ENCODE peak calls at places on chromosomes 13 and 19, in seven cellular contexts. R is glutamatergic neuron, C is adrenal gland, U is upper lobe of left lung, J is body of pancreas, S is ascending aorta, L is tibial artery. N is an unnamed sample.

GRCh38 chr13:111906816-111907215 is 160.1 kb upstream of the SOX1 start:
- DNase-seq in R (no peak), S (peak), L (peak), C (no peak), U (peak), J (peak), N (peak)

GRCh38 chr13:36154567-36155231 is 23.5 kb upstream of the DCLK1 start:
- DNase-seq in U (no peak), J (no peak), R (peak), C (no peak), L (no peak), S (no peak), N (no peak)

GRCh38 chr19:50658438-50659317 is 9.4 kb downstream of the C19orf81 start:
- DNase-seq in R (peak), S (no peak), J (peak), L (no peak), U (peak), C (peak), N (peak)

GRCh38 chr13:99811067-99811715 is 160.4 kb downstream of the ZIC5 start:
- DNase-seq in R (no peak), J (peak), S (no peak), L (no peak), C (no peak), U (no peak), N (no peak)

GRCh38 chr13:32267836-32268439 is 47.2 kb downstream of the ZAR1L start:
- DNase-seq in S (no peak), R (no peak), L (no peak), U (no peak), C (no peak), J (peak), N (no peak)

GRCh38 chr19:16969127-16969526 is 57.5 kb downstream of the CPAMD8 start:
- DNase-seq in R (no peak), S (no peak), U (peak), L (no peak), J (no peak), C (no peak), N (no peak)

GRCh38 chr13:65473199-65473598 is 1756.9 kb downstream of the PCDH9 start:
- DNase-seq in R (no peak), U (no peak), S (no peak), L (no peak), C (no peak), J (no peak), N (no peak)

GRCh38 chr13:113052206-113052605 is 53.4 kb upstream of the F7 start:
- DNase-seq in C (no peak), J (no peak), L (no peak), U (no peak), S (no peak), R (peak), N (no peak)

GRCh38 chr19:46426035-46426505 is 2.7 kb downstream of the PNMA8C start:
- DNase-seq in C (peak), L (no peak), U (peak), R (no peak), S (no peak), J (peak), N (no peak)

GRCh38 chr13:53343345-53343744 is 314.7 kb downstream of the OLFM4 start:
- DNase-seq in C (no peak), J (no peak), S (no peak), U (no peak), L (no peak), R (no peak), N (no peak)

GRCh38 chr13:27857271-27857670 is 62.5 kb upstream of the PDX1 start:
- DNase-seq in J (no peak), S (no peak), R (peak), C (no peak), L (no peak), U (no peak), N (no peak)

GRCh38 chr19:2048959-2049740 is 1.9 kb downstream of the MKNK2 start:
- DNase-seq in U (no peak), S (no peak), J (peak), L (peak), R (no peak), C (peak), N (no peak)

GRCh38 chr19:1752009-1752756 is 1.1 kb upstream of the ONECUT3 start:
- DNase-seq in J (no peak), S (no peak), C (no peak), R (no peak), U (no peak), L (no peak), N (no peak)

GRCh38 chr13:80437212-80437611 is 96.3 kb upstream of the SPRY2 start:
- DNase-seq in R (no peak), C (no peak), L (no peak), U (no peak), S (no peak), J (no peak), N (no peak)

GRCh38 chr13:28718186-28718537 is 608 bp downstream of the SLC46A3 start:
- DNase-seq in S (no peak), L (no peak), C (no peak), J (no peak), R (no peak), U (no peak), N (no peak)

GRCh38 chr19:12694641-12695040 is 1.8 kb downstream of the FBXW9 start:
- DNase-seq in U (no peak), R (no peak), S (no peak), C (no peak), L (no peak), J (no peak), N (no peak)

GRCh38 chr19:17883627-17884413 is 12.1 kb downstream of the SLC5A5 start:
- DNase-seq in S (no peak), J (no peak), L (no peak), R (no peak), U (no peak), C (no peak), N (no peak)

GRCh38 chr13:38735655-38736440 is 49.0 kb downstream of the FREM2 start:
- DNase-seq in S (no peak), R (no peak), U (no peak), C (no peak), L (no peak), J (no peak), N (no peak)

GRCh38 chr13:48278806-48279205 is 24.7 kb upstream of the RB1 start:
- DNase-seq in L (no peak), C (no peak), R (no peak), S (no peak), J (no peak), U (no peak), N (no peak)

GRCh38 chr19:53989600-53990533 is 1.6 kb upstream of the CACNG6 start:
- DNase-seq in R (no peak), S (no peak), L (no peak), C (no peak), U (no peak), J (no peak), N (no peak)

GRCh38 chr13:114077938-114078335 is 54.5 kb downstream of the RASA3 start:
- DNase-seq in U (no peak), J (peak), R (peak), C (no peak), L (peak), S (peak), N (no peak)

GRCh38 chr13:30464496-30465351 is 1.0 kb downstream of the HMGB1 start:
- DNase-seq in C (peak), R (peak), U (peak), L (peak), J (peak), S (peak), N (peak)

GRCh38 chr13:99983401-99984133 is 2.0 kb downstream of the ZIC2 start:
- DNase-seq in L (no peak), J (no peak), S (no peak), U (no peak), R (peak), C (no peak), N (no peak)

GRCh38 chr13:46668302-46668720 is 115.3 kb downstream of the LRCH1 start:
- DNase-seq in U (peak), R (no peak), S (no peak), J (no peak), L (no peak), C (peak), N (no peak)

GRCh38 chr13:87536899-87537298 is 134.3 kb upstream of the SLITRK5 start:
- DNase-seq in C (no peak), U (no peak), J (no peak), R (no peak), L (no peak), S (no peak), N (no peak)

GRCh38 chr13:105471683-105472082 is 1063.8 kb downstream of the EFNB2 start:
- DNase-seq in S (no peak), U (no peak), R (no peak), L (no peak), C (no peak), J (no peak), N (no peak)

GRCh38 chr19:17868669-17869068 is 3.1 kb upstream of the SLC5A5 start:
- DNase-seq in S (no peak), C (no peak), U (no peak), L (no peak), J (no peak), R (no peak), N (no peak)

DNA sequence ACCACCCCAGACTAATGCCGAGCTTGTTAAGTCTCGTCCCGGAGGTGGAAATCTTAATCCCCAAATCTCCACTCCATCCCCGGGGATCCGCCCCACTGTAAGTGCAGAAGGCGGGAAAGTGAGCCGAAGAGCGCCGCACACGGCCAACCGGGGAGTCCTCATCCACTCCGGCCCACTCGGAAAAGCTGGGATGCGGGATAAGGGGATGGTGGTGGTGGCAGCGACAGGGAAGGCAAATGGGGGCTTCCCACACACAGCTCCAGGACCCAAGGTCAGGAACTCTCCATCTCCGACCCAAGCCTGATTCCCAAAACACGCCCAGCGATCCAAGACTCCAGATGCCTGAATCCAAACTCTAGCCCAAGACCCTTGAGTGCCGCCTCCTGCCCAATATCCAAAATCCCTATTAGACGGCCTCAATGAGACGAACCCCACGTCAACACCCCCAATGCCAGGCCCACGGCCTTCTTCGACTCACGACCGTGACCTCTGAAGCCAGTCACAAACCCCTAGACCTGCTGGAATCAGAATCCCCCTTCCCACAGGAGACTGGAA is 481 bp downstream of the FBL start:
- DNase-seq in R (peak), U (no peak), C (peak), J (no peak), L (no peak), S (no peak), N (no peak)
- TF ChIP-seq CTCF in R (no peak), U (no peak), C (no peak), J (no peak), L (no peak), S (no peak), N (peak)

GRCh38 chr19:28217064-28217463 is 995.9 kb downstream of the UQCRFS1 start:
- DNase-seq in U (no peak), J (no peak), L (no peak), S (no peak), R (no peak), C (no peak), N (no peak)
- TF ChIP-seq CTCF in U (no peak), J (no peak), L (no peak), S (no peak), R (no peak), C (peak), N (peak)

GRCh38 chr13:102289606-102290005 is 112.2 kb downstream of the FGF14 start:
- DNase-seq in J (no peak), S (no peak), C (no peak), R (no peak), L (no peak), U (no peak), N (no peak)
- TF ChIP-seq CTCF in J (no peak), S (no peak), C (no peak), R (no peak), L (no peak), U (no peak), N (no peak)

DNA sequence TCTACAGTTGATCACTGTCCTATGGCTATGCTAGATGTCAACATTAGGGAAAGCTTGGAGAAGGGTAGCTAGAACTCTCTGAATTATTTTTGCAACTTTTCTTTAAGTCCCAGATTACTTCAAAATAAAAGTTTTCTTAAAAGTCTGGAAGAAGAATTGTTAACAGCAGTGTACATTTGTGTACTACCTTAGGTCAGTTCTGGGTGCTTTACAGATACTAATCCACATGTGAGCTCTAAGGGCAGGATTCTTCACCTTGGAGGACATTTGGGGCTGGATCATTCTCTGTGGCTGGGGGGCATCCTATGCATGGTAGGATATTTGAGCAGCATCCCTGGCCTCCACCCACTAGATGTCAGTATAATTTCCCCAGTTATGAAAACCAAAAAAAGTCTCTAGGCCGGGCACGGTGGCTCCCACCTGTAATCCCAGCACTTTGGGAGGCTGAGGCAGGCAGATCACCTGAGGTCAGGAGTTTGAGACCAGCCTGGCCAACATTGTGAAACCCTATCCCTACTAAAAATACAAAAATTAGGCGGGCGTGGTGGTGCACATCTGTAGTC is 2.8 kb downstream of the BRME1 start:
- DNase-seq in L (no peak), U (no peak), S (no peak), C (no peak), J (no peak), R (no peak), N (no peak)
- TF ChIP-seq CTCF in L (no peak), U (no peak), S (peak), C (no peak), J (peak), R (no peak), N (peak)

DNA sequence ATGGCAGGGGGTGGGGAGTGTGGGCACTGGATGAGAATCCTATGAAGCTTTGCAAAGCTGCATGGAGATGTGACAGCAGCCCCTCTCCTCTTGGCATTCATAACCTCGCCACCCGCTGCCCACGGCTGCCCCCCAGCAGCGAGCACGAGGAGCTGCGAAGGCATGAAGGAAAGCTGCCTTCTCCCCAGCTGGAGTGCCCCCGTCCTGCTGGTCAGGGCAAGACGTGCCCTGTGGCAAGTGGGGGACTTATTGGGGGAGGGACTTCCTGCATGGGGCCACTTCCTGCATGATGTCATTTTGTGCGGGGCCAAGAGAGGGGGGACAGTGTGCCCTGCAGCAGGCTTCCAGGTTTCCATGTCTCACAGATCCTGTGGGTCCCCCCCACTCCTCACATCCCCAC is 85.9 kb downstream of the TSHZ3 start:
- DNase-seq in R (no peak), S (no peak), J (no peak), L (peak), C (no peak), U (no peak), N (peak)
- TF ChIP-seq CTCF in R (no peak), S (no peak), J (no peak), L (no peak), C (no peak), U (no peak), N (no peak)

GRCh38 chr19:283395-283794 is 7.8 kb downstream of the PLPP2 start:
- DNase-seq in U (no peak), S (no peak), J (no peak), R (no peak), C (no peak), L (peak), N (no peak)

GRCh38 chr19:280541-281007 is 10.6 kb downstream of the PLPP2 start:
- DNase-seq in L (peak), J (no peak), R (peak), U (no peak), C (no peak), S (no peak), N (peak)

GRCh38 chr19:281156-281853 is 9.9 kb downstream of the PLPP2 start:
- DNase-seq in S (no peak), R (no peak), L (peak), C (no peak), U (no peak), J (no peak), N (peak)

GRCh38 chr19:282501-282900 is 8.7 kb downstream of the PLPP2 start:
- DNase-seq in R (no peak), C (no peak), U (no peak), S (no peak), L (peak), J (no peak), N (no peak)

DNA sequence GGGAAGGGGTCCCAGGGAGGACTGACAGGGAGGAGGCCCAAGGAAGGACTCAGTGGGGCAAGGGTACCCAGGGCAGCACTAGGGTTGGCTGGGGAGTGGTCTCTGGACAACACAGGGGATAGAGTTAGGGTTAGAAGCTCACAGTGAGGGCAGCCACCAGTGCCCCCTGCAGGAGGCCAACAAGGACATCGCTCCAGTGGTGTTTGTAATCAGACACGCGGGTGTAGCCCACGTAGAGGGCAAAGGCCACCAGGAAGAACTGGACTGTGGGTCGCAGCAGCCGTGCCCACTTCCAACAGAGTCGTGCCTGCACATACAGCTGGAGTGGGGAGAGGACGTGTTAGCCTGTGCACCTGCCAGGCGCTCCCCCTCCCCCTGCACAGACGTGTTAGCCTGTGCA is 9.2 kb downstream of the PLPP2 start:
- DNase-seq in R (no peak), S (no peak), U (no peak), J (no peak), C (no peak), L (peak), N (peak)
- TF ChIP-seq CTCF in R (no peak), S (no peak), U (no peak), J (no peak), C (no peak), L (no peak), N (peak)

N was measured in type B pancreatic cell.